ENCODE peak calls at places on chromosomes 11 and 22, in five cellular contexts. J is adrenal gland; M is CD4-positive, alpha-beta T cell; A is AG04450; K is fibroblast of pulmonary artery. H is an unnamed sample.

GRCh38 chr11:27621440-27622161 is 78.7 kb downstream of the BDNF start:
- DNase-seq in J (peak; percentile 52), K (peak; percentile 40), A (no peak), M (no peak), H (no peak)

GRCh38 chr11:67053896-67054850 is 2.5 kb upstream of the RHOD start:
- DNase-seq in A (no peak), K (peak; percentile 69), J (peak; percentile 91), M (no peak), H (peak; percentile 84)

GRCh38 chr11:17066691-17067090 is 10.8 kb downstream of the RPS13 start:
- DNase-seq in M (no peak), J (no peak), K (no peak), A (no peak), H (no peak)

GRCh38 chr11:18705651-18706281 is 7.2 kb downstream of the TMEM86A start:
- DNase-seq in A (no peak), K (no peak), J (peak; percentile 68), M (no peak), H (no peak)

GRCh38 chr11:33804471-33804870 is 30.2 kb upstream of the FBXO3 start:
- DNase-seq in M (no peak), A (no peak), K (no peak), J (no peak), H (no peak)

GRCh38 chr11:130510407-130511006 is 62.1 kb downstream of the ADAMTS15 start:
- DNase-seq in K (peak; percentile 69), J (no peak), M (no peak), A (no peak), H (no peak)

GRCh38 chr22:20977516-20978170 is 4.5 kb upstream of the LZTR1 start:
- DNase-seq in M (no peak), J (no peak), A (no peak), K (no peak), H (no peak)

GRCh38 chr22:40204331-40205116 is 26.8 kb downstream of the TNRC6B start:
- DNase-seq in M (no peak), J (peak; percentile 73), K (peak; percentile 59), A (no peak), H (no peak)

GRCh38 chr22:20989323-20990138 is 7.4 kb downstream of the LZTR1 start:
- DNase-seq in J (no peak), M (no peak), K (no peak), A (no peak), H (no peak)

GRCh38 chr11:19712281-19713220 is at the start of gene NAV2:
- DNase-seq in A (peak; percentile 70), M (peak; percentile 50), K (peak; percentile 92), J (peak; percentile 97), H (peak; percentile 93)

GRCh38 chr11:105609832-105610781 is at the start of gene GRIA4:
- DNase-seq in M (no peak), A (peak; percentile 16), K (peak; percentile 46), J (peak; percentile 80), H (no peak)

GRCh38 chr22:26086359-26086758 is 82.9 kb upstream of the SEZ6L start:
- DNase-seq in K (no peak), A (no peak), M (no peak), J (no peak), H (no peak)

GRCh38 chr22:50445880-50446707 is 28.7 kb downstream of the SBF1 start:
- DNase-seq in A (no peak), K (no peak), M (no peak), J (no peak), H (no peak)

GRCh38 chr11:68016904-68017817 is 7.0 kb downstream of the ALDH3B1 start:
- DNase-seq in K (no peak), M (no peak), J (no peak), A (no peak), H (no peak)

GRCh38 chr22:47408409-47408808 is 646.0 kb downstream of the TBC1D22A start:
- DNase-seq in K (no peak), J (peak; percentile 25), M (no peak), A (no peak), H (no peak)

GRCh38 chr11:86990520-86990919 is 35.3 kb upstream of the FZD4 start:
- DNase-seq in M (no peak), J (no peak), A (no peak), K (peak; percentile 70), H (no peak)

GRCh38 chr11:126523441-126523840 is 168.0 kb downstream of the ST3GAL4 start:
- DNase-seq in A (no peak), J (no peak), M (no peak), K (no peak), H (no peak)

GRCh38 chr11:43825217-43825816 is 55.3 kb upstream of the ALKBH3 start:
- DNase-seq in M (no peak), A (no peak), K (peak; percentile 54), J (no peak), H (no peak)

GRCh38 chr11:870418-870817 is 27.8 kb downstream of the TSPAN4 start:
- DNase-seq in M (no peak), J (no peak), A (no peak), K (no peak), H (no peak)

GRCh38 chr11:871472-871871 is 28.8 kb downstream of the TSPAN4 start:
- DNase-seq in J (no peak), K (no peak), A (no peak), M (no peak), H (no peak)

GRCh38 chr11:869399-870126 is 26.9 kb downstream of the TSPAN4 start:
- DNase-seq in K (no peak), A (no peak), M (no peak), J (no peak), H (no peak)

GRCh38 chr11:868802-869201 is 26.1 kb downstream of the TSPAN4 start:
- DNase-seq in J (no peak), A (no peak), K (no peak), M (no peak), H (no peak)

DNA sequence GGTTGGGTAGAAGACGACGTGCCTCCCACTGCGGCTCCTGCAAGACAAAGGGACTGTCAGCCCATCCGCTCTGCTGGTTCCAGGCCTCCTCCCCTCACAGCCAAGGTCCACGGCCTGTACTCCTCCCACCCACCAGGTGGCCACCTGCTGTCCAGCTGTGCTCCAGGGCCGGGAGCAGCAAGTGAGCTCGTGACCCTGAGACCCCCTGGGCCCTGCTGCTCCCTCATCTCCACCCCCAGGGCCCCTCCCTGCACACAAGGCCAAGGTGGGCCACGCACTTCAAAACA is 27.4 kb downstream of the TSPAN4 start:
- DNase-seq in A (no peak), J (no peak), K (no peak), M (no peak), H (no peak)
- TF ChIP-seq CTCF in A (no peak), J (no peak), K (peak; percentile 12), M (no peak), H (no peak)

DNA sequence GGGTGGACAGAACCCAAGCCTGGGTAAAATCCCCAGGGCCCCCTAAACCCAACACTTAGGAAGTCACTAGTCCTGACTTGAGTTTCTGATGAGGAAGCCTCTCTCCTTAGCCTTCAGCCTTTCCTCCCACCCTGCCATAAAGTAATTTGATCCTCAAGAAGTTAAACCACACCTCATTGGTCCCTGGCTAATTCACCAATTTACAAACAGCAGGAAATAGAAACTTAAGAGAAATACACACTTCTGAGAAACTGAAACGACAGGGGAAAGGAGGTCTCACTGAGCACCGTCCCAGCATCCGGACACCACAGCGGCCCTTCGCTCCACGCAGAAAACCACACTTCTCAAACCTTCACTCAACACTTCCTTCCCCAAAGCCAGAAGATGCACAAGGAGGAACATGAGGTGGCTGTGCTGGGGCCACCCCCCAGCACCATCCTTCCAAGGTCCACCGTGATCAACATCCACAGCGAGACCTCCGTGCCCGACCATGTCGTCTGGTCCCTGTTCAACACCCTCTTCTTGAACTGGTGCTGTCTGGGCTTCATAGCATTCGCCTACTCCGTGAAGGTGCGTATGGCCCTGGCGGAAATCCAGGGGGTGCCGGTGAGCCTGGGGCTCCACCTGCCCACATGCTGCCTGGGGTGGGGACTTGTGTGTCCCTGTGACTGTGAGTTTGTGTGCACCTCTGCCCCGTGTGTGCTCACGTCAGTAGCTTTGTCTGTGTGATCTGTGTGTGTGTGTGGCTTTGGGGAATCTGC is at the start of gene IFITM1:
- DNase-seq in M (peak; percentile 73), A (peak; percentile 43), K (peak; percentile 88), J (peak; percentile 67), H (peak; percentile 83)
- TF ChIP-seq CTCF in M (no peak), A (no peak), K (no peak), J (no peak), H (no peak)

DNA sequence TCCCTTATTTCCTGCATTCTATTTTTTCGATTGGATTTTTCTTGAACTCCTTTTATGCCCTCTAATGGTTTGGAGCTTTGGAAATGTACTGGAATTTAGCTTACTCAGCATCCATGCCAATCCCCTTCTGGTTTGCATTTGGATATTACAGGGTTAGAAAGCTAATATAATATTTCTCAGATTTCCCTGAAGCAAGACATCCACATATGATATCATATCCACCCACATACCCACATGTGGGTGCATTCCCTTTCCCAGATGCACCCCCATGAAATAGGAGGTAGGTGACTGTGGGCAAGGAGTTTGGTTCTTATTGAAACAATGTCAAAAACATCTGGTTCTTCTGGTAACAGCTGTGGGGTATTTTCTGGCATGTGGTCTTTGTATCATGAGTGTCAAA is 32.8 kb upstream of the DDX10 start:
- DNase-seq in A (no peak), K (no peak), J (no peak), M (no peak), H (no peak)
- TF ChIP-seq CTCF in A (no peak), K (no peak), J (no peak), M (no peak), H (no peak)

GRCh38 chr11:82494988-82495432 is 238.7 kb downstream of the FAM181B start:
- DNase-seq in A (no peak), K (no peak), M (no peak), J (no peak), H (peak; percentile 16)
- TF ChIP-seq CTCF in A (peak; percentile 22), K (no peak), M (no peak), J (peak; percentile 40), H (peak; percentile 9)

H was measured in GM10248.